ENCODE peak calls at places on chromosomes 5 and 9, in seven cellular contexts. A is tibial nerve; T is Peyer's patch; V is CD8-positive, alpha-beta T cell; S is SK-N-SH; D is kidney epithelial cell; R is GM20000. E is an unnamed sample.

GRCh38 chr5:132418876-132419275 is 49.4 kb downstream of the SLC22A5 start:
- DNase-seq in V (no peak), R (no peak), D (no peak), S (no peak), A (no peak), T (no peak), E (no peak)

GRCh38 chr5:127924606-127925005 is 159.0 kb upstream of the SLC12A2 start:
- DNase-seq in S (no peak), T (no peak), R (no peak), D (no peak), V (no peak), A (no peak), E (no peak)

GRCh38 chr5:170155771-170156170 is 50.1 kb downstream of the FOXI1 start:
- DNase-seq in R (no peak), S (no peak), A (no peak), V (no peak), T (no peak), D (no peak), E (no peak)

GRCh38 chr9:120587357-120587756 is 7.4 kb upstream of the CDK5RAP2 start:
- DNase-seq in A (no peak), S (peak), D (no peak), T (no peak), R (no peak), V (no peak), E (no peak)

GRCh38 chr5:60357302-60357701 is 342.7 kb downstream of the DEPDC1B start:
- DNase-seq in T (no peak), V (no peak), A (no peak), D (no peak), S (peak), R (no peak), E (no peak)

GRCh38 chr5:17785774-17786173 is 151.5 kb downstream of the TAF11L14 start:
- DNase-seq in V (no peak), T (no peak), D (no peak), A (no peak), R (no peak), S (no peak), E (no peak)

GRCh38 chr9:132943677-132944293 is 631 bp downstream of the TSC1 start:
- DNase-seq in R (peak), T (no peak), V (no peak), A (no peak), D (no peak), S (no peak), E (no peak)

GRCh38 chr9:68832101-68832500 is 127.1 kb downstream of the PIP5K1B start:
- DNase-seq in T (no peak), S (no peak), R (no peak), A (no peak), V (no peak), D (no peak), E (no peak)

GRCh38 chr9:519579-519978 is 304.9 kb downstream of the DOCK8 start:
- DNase-seq in A (no peak), V (no peak), D (no peak), S (no peak), T (no peak), R (no peak), E (no peak)

GRCh38 chr5:162719720-162720119 is 652.1 kb downstream of the GABRG2 start:
- DNase-seq in V (no peak), D (no peak), R (no peak), A (no peak), S (no peak), T (no peak), E (no peak)

GRCh38 chr9:97293207-97293721 is 14.2 kb upstream of the CCDC180 start:
- DNase-seq in A (peak), T (no peak), D (no peak), V (no peak), R (no peak), S (no peak), E (no peak)

GRCh38 chr5:90899014-90899604 is 340.5 kb downstream of the ADGRV1 start:
- DNase-seq in S (no peak), V (no peak), D (no peak), R (no peak), A (no peak), T (no peak), E (no peak)

GRCh38 chr9:109101810-109102209 is 17.9 kb downstream of the TMEM245 start:
- DNase-seq in R (peak), D (peak), T (no peak), S (no peak), V (no peak), A (no peak), E (no peak)

GRCh38 chr9:127204771-127205470 is 59.7 kb upstream of the GARNL3 start:
- DNase-seq in T (peak), D (no peak), S (peak), V (no peak), R (no peak), A (no peak), E (no peak)

GRCh38 chr9:134629586-134630392 is 11.8 kb upstream of the COL5A1 start:
- DNase-seq in S (no peak), V (no peak), T (peak), R (no peak), D (no peak), A (no peak), E (no peak)

GRCh38 chr5:109819878-109820277 is 130.2 kb downstream of the MAN2A1 start:
- DNase-seq in D (no peak), T (no peak), R (no peak), A (no peak), S (no peak), V (no peak), E (no peak)
- TF ChIP-seq CTCF in D (no peak), T (no peak), R (no peak), A (no peak), S (peak), V (no peak), E (no peak)

DNA sequence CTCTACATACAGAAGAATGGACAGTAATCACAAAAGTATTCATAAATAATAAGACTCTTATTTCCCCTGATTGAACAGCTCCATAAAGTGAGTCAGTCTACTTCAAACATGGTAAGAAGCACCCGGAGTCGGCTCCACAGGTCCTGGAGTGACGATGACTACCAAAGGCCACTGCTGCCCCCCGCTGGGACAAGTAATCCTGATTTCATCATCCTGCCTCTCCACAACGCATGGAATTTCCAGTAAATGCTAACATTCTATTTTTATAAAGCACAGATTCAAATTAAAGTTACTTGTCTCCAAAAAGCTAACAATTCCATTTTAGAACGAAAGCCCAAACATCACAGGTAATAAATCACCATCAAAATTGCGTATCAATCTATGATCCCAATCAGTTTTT is 16.2 kb downstream of the ATPSCKMT start:
- DNase-seq in S (peak), V (no peak), T (no peak), D (no peak), A (no peak), R (no peak), E (no peak)
- TF ChIP-seq CTCF in S (peak), V (no peak), T (no peak), D (peak), A (no peak), R (no peak), E (no peak)

GRCh38 chr9:129547063-129547462 is 73.8 kb downstream of the C9orf50 start:
- DNase-seq in V (no peak), R (no peak), T (no peak), D (no peak), S (no peak), A (no peak), E (no peak)
- TF ChIP-seq CTCF in V (no peak), R (no peak), T (no peak), D (no peak), S (no peak), A (no peak), E (no peak)

GRCh38 chr5:150560401-150561191 is 52.7 kb downstream of the NDST1 start:
- DNase-seq in V (peak), D (peak), T (peak), R (peak), A (peak), S (peak), E (peak)

GRCh38 chr5:150559701-150560100 is 51.8 kb downstream of the NDST1 start:
- DNase-seq in A (no peak), S (no peak), D (peak), R (no peak), T (peak), V (no peak), E (no peak)

GRCh38 chr5:150561571-150562295 is 53.8 kb downstream of the NDST1 start:
- DNase-seq in V (no peak), A (no peak), D (no peak), R (no peak), S (no peak), T (peak), E (no peak)

GRCh38 chr5:150562832-150563231 is 54.9 kb downstream of the NDST1 start:
- DNase-seq in D (no peak), R (no peak), V (no peak), S (no peak), A (peak), T (peak), E (no peak)

DNA sequence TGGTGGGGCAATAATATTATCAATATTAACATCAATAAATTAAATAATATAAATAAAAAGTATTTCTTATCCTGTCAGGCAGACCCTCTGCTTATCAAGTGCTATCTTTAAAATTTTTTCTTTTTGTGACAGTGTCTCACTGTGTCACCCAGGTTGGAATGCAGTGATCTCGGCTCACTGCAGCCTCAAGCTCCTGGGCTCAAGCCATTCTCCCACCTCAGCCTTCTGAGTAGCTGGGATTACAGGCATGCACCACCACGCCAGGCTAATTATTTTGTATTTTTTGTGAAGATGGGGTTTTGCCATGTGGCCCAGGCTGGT is 53.2 kb downstream of the NDST1 start:
- DNase-seq in S (no peak), V (no peak), R (no peak), D (no peak), T (no peak), A (no peak), E (no peak)
- TF ChIP-seq CTCF in S (no peak), V (no peak), R (no peak), D (no peak), T (no peak), A (no peak), E (peak)

GRCh38 chr9:124810513-124811355 is 33.8 kb downstream of the OLFML2A start:
- DNase-seq in T (no peak), V (no peak), R (no peak), A (no peak), S (peak), D (peak), E (no peak)

GRCh38 chr9:124813496-124814177 is 36.7 kb downstream of the OLFML2A start:
- DNase-seq in S (peak), V (no peak), A (no peak), T (no peak), R (no peak), D (no peak), E (no peak)

GRCh38 chr9:124814178-124814535 is 37.2 kb downstream of the OLFML2A start:
- DNase-seq in V (no peak), D (no peak), R (no peak), S (no peak), A (no peak), T (no peak), E (no peak)

GRCh38 chr9:124813041-124813440 is 36.1 kb downstream of the OLFML2A start:
- DNase-seq in A (no peak), D (no peak), V (no peak), T (no peak), S (no peak), R (no peak), E (no peak)

DNA sequence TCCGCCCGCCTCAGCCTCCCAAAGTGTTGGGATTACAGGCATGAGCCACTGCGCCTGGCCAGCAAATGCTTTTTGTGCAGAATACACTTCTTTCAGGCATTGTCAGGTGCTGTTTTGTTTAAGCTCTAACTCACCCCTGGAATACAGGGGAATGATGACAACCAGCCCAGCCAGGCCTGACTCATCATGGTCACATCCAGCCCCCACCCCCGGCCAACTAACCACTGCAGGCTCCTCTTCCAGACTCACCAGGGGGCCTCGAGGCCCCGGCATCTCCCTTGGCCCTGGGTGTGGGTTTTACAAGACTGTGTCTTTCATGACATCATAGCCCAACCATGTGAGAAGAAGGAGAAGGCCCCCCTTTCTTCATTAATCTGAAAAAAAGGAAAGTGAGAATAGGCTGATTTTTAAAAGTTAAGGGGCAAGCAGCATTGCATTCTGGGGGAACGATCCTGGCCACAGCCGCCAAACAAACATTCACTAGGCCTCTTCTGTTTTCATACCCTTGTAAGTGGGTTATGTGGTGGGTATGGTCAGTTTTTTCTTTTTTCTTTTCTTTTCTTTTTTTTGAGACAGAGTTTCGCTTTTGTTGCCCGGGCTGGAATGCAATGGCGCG is 35.6 kb downstream of the OLFML2A start:
- DNase-seq in A (peak), T (no peak), V (no peak), R (no peak), S (peak), D (peak), E (no peak)
- TF ChIP-seq CTCF in A (no peak), T (no peak), V (no peak), R (no peak), S (peak), D (peak), E (no peak)

GRCh38 chr5:154090656-154091055 is 51.9 kb downstream of the MFAP3 start:
- DNase-seq in D (no peak), V (no peak), A (no peak), R (no peak), T (no peak), S (no peak), E (no peak)

GRCh38 chr5:154088801-154089200 is 50.0 kb downstream of the MFAP3 start:
- DNase-seq in R (no peak), T (no peak), D (no peak), S (no peak), V (no peak), A (no peak), E (no peak)

GRCh38 chr5:154097031-154097430 is 58.3 kb downstream of the MFAP3 start:
- DNase-seq in A (no peak), D (no peak), S (no peak), T (no peak), V (no peak), R (no peak), E (no peak)

GRCh38 chr5:154095819-154096380 is 57.1 kb downstream of the MFAP3 start:
- DNase-seq in S (no peak), R (no peak), D (no peak), T (no peak), A (no peak), V (no peak), E (no peak)

DNA sequence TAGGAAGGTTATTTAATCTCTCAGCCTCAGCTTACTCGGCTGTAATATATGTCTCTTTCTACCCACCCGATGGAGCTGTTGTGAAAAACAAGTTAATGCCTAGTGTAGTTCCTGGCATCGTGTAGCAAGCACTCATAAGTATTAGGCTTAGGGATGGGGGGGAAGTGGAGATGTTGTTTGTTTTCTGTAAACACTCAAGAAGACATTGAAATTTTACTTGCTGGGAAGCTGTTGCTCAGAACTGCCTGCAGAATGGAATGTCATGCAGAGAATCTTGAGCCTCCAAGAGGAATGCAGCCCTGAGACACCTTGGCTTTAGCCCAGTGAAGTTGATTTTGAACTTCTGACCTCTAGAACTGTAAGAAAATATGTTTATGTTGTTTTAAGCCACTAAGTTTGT is 53.6 kb downstream of the MFAP3 start:
- DNase-seq in S (no peak), V (no peak), A (no peak), R (no peak), D (no peak), T (no peak), E (no peak)
- TF ChIP-seq CTCF in S (no peak), V (no peak), A (no peak), R (no peak), D (no peak), T (no peak), E (no peak)

GRCh38 chr5:140564196-140565023 is at the start of the genes APBB3 and SLC35A4:
- DNase-seq in V (peak), D (peak), R (peak), A (peak), T (peak), S (peak), E (peak)
- TF ChIP-seq CTCF in V (no peak), D (no peak), R (no peak), A (peak), T (no peak), S (no peak), E (no peak)

GRCh38 chr9:35452481-35452880 is 37.4 kb upstream of the RUSC2 start:
- DNase-seq in D (no peak), T (no peak), R (no peak), A (no peak), V (no peak), S (no peak), E (no peak)
- TF ChIP-seq CTCF in D (peak), T (no peak), R (no peak), A (no peak), V (no peak), S (no peak), E (no peak)

E was measured in natural killer cell.